ENCODE peak calls at places on chromosomes 5 and 9, in six cellular contexts. B is aorta, H is gastrocnemius medialis, Z is right atrium auricular region, W is AG04450, J is prostate gland. U is an unnamed sample.

GRCh38 chr9:29511680-29512079 is 1938.4 kb upstream of the C9orf72 start:
- DNase-seq in J (no peak), Z (no peak), H (no peak), W (no peak), B (no peak), U (no peak)

GRCh38 chr9:89658931-89659330 is 54.1 kb downstream of the GADD45G start:
- DNase-seq in J (no peak), W (no peak), B (no peak), H (no peak), Z (no peak), U (peak; percentile 83)

GRCh38 chr9:106956971-106957370 is 94.0 kb downstream of the ZNF462 start:
- DNase-seq in B (no peak), H (no peak), J (no peak), W (no peak), Z (no peak), U (no peak)

GRCh38 chr9:14769235-14769580 is 46.7 kb upstream of the CER1 start:
- DNase-seq in Z (no peak), B (no peak), J (no peak), H (no peak), W (no peak), U (no peak)

GRCh38 chr9:90825586-90825985 is 24.0 kb downstream of the SYK start:
- DNase-seq in J (no peak), Z (peak; percentile 2), B (no peak), W (no peak), H (no peak), U (no peak)

GRCh38 chr9:26870292-26870691 is 22.3 kb downstream of the CAAP1 start:
- DNase-seq in J (no peak), B (no peak), Z (no peak), H (no peak), W (no peak), U (no peak)

GRCh38 chr5:170429014-170429413 is 39.8 kb upstream of the KCNMB1 start:
- DNase-seq in B (no peak), Z (no peak), W (no peak), J (no peak), H (no peak), U (no peak)

GRCh38 chr9:36818965-36819870 is 214.8 kb downstream of the PAX5 start:
- DNase-seq in Z (no peak), J (no peak), H (no peak), B (no peak), W (no peak), U (no peak)

GRCh38 chr5:42830924-42831323 is 19.2 kb upstream of the SELENOP start:
- DNase-seq in B (no peak), W (no peak), J (no peak), Z (no peak), H (no peak), U (no peak)

GRCh38 chr9:83521017-83521810 is 17.0 kb downstream of the FRMD3 start:
- DNase-seq in W (no peak), H (peak; percentile 43), Z (no peak), J (no peak), B (no peak), U (no peak)

GRCh38 chr9:104738452-104738851 is 9.0 kb upstream of the NIPSNAP3A start:
- DNase-seq in H (no peak), Z (no peak), J (no peak), W (no peak), B (no peak), U (no peak)

GRCh38 chr5:105506692-105507277 is 1944.2 kb upstream of the NUDT12 start:
- DNase-seq in B (no peak), Z (no peak), J (no peak), W (no peak), H (no peak), U (no peak)

GRCh38 chr5:112762113-112762810 is 24.6 kb downstream of the APC start:
- DNase-seq in Z (no peak), H (no peak), W (no peak), J (no peak), B (no peak), U (no peak)

GRCh38 chr9:68540712-68541535 is at the start of gene TMEM252:
- DNase-seq in H (no peak), B (no peak), J (no peak), W (no peak), Z (no peak), U (no peak)

GRCh38 chr5:149938272-149938671 is 6.3 kb downstream of the PDE6A start:
- DNase-seq in B (peak; percentile 72), H (peak; percentile 54), Z (no peak), W (no peak), J (peak; percentile 56), U (peak; percentile 86)

GRCh38 chr5:149007174-149007573 is 55.7 kb downstream of the SH3TC2 start:
- DNase-seq in B (no peak), Z (no peak), H (no peak), W (no peak), J (no peak), U (no peak)

GRCh38 chr9:133389025-133389557 is 12.9 kb downstream of the STKLD1 start:
- DNase-seq in B (no peak), W (no peak), H (no peak), Z (no peak), J (no peak), U (no peak)

GRCh38 chr5:124453221-124454032 is 293.0 kb downstream of the ZNF608 start:
- DNase-seq in B (no peak), Z (no peak), W (peak; percentile 51), H (no peak), J (no peak), U (no peak)

GRCh38 chr5:43192558-43193170 is 639 bp downstream of the NIM1K start:
- DNase-seq in J (no peak), H (peak; percentile 31), B (peak; percentile 51), W (no peak), Z (no peak), U (no peak)

GRCh38 chr5:113678924-113679575 is 165.6 kb downstream of the YTHDC2 start:
- DNase-seq in H (no peak), W (no peak), Z (no peak), B (no peak), J (no peak), U (peak; percentile 38)

GRCh38 chr5:41408676-41409443 is 101.5 kb downstream of the PLCXD3 start:
- DNase-seq in B (no peak), J (no peak), H (no peak), Z (no peak), W (no peak), U (peak; percentile 20)

GRCh38 chr5:9091896-9092662 is 453.8 kb downstream of the SEMA5A start:
- DNase-seq in W (no peak), B (no peak), Z (no peak), J (no peak), H (no peak), U (no peak)

GRCh38 chr9:134185536-134186011 is 21.2 kb upstream of the RNU6ATAC start:
- DNase-seq in W (no peak), J (no peak), B (peak; percentile 6), Z (no peak), H (no peak), U (no peak)

GRCh38 chr9:91659529-91660294 is 236.1 kb upstream of the NFIL3 start:
- DNase-seq in H (no peak), J (peak; percentile 43), B (no peak), W (peak; percentile 20), Z (peak; percentile 53), U (no peak)

GRCh38 chr5:40481226-40481625 is 198.5 kb upstream of the PTGER4 start:
- DNase-seq in Z (no peak), B (no peak), J (no peak), W (no peak), H (no peak), U (no peak)

DNA sequence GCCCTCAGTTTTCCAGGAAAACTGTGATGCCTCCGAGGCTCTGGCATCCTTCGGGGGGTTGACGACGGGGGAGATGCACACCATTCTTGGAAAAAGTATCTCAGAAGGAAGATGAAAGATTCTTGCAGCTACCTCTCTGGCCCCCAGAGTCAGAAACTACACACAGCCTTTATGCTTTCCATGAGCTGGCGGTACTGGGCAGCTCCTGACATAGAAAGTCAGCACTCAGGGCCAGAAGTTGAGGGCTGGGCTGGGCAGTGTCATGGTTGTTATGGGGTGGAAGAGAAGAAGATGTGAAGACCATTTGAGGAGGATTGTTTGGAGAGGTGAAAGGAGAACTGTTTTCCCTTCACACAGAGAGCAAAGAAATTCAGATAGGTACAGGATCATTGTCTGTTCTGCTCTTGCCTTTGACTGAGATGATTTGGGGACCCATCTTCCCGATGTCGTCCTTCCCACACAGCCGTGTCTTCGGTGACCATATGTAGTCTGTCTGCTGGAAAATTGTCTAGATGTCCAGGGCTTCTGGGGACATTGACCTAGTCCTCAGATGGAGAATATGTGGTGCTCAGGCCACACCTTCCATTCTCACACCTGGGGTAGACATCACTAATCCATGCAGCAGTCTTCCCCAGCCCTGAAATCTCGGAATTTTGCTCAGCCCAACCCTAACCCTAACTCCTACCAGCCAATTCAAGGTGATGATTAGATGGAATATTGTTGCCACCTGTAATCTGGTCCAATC is 237.1 kb downstream of the CACNA1B start:
- DNase-seq in B (no peak), W (no peak), Z (no peak), H (no peak), J (no peak), U (no peak)
- H3K9me3 ChIP-seq in B (no peaks in the 10 kb centered on the region), W (peaks cover 82% of the 10 kb centered on the region), Z (no peaks in the 10 kb centered on the region), H (no peaks in the 10 kb centered on the region), J (no peaks in the 10 kb centered on the region), U (no peaks in the 10 kb centered on the region)

GRCh38 chr5:92421937-92422336 is 1038.8 kb upstream of the ARRDC3 start:
- DNase-seq in J (no peak), Z (no peak), H (no peak), B (no peak), W (no peak), U (no peak)
- H3K9me3 ChIP-seq in J (no peaks in the 10 kb centered on the region), Z (peaks cover 9% of the 10 kb centered on the region), H (no peaks in the 10 kb centered on the region), B (no peaks in the 10 kb centered on the region), W (no peaks in the 10 kb centered on the region), U (no peaks in the 10 kb centered on the region)

DNA sequence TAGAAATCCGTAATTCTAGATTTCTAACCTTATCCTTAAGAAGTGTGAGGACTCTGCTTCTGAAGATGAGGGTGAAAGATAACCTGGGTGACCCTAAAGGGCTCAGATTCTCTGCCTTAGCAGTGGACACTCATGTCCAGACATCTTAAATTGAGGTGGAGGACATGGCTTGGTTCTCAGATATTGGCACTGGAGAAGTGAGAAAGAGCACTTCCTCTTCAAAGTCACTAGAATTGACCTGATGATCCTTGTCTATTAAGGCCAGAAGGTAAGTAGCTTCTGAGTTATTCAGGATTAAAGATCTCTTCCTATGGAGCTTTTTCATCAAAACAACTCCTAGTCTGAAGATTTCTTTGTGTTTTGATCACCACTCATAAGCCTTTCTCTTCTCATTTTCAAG is 54.8 kb downstream of the C9 start:
- DNase-seq in W (no peak), J (no peak), H (no peak), Z (no peak), B (no peak), U (no peak)
- H3K9me3 ChIP-seq in W (no peaks in the 10 kb centered on the region), J (no peaks in the 10 kb centered on the region), H (no peaks in the 10 kb centered on the region), Z (no peaks in the 10 kb centered on the region), B (peaks cover 2% of the 10 kb centered on the region), U (no peaks in the 10 kb centered on the region)

GRCh38 chr5:141360685-141361084 is 891 bp downstream of the PCDHGB2 start:
- DNase-seq in B (no peak), H (no peak), W (no peak), Z (no peak), J (no peak), U (no peak)

GRCh38 chr5:141359790-141360426 is at the start of gene PCDHGB2:
- DNase-seq in Z (no peak), H (no peak), W (no peak), J (no peak), B (no peak), U (no peak)

GRCh38 chr5:141363952-141364660 is at the start of gene PCDHGA5:
- DNase-seq in B (no peak), J (no peak), W (no peak), H (no peak), Z (no peak), U (no peak)

GRCh38 chr5:141366016-141366896 is 2.3 kb downstream of the PCDHGA5 start:
- DNase-seq in J (no peak), W (no peak), Z (no peak), B (no peak), H (no peak), U (no peak)

GRCh38 chr5:141362719-141363118 is 1.2 kb upstream of the PCDHGA5 start:
- DNase-seq in W (no peak), H (no peak), Z (no peak), J (no peak), B (no peak), U (no peak)
- H3K9me3 ChIP-seq in W (peaks cover 61% of the 10 kb centered on the region), H (peaks cover 6% of the 10 kb centered on the region), Z (peaks cover 96% of the 10 kb centered on the region), J (no peaks in the 10 kb centered on the region), B (peaks cover 42% of the 10 kb centered on the region), U (no peaks in the 10 kb centered on the region)